ENCODE peak calls at places on chromosomes 16 and 17, in eight cellular contexts. I is AG10803, B is iris pigment epithelial cell, W is NCI-H1105 treated with DMSO at 0.1 percent for 48 hours, O is HCT116, N is germinal center, G is GM23338, J is Calu3. X is an unnamed sample.

GRCh38 chr17:74045608-74046007 is 157.9 kb upstream of the RPL38 start:
- DNase-seq in I (no peak), B (no peak), W (no peak), O (no peak), N (no peak), G (no peak), J (no peak), X (no peak)

GRCh38 chr17:43983515-43984411 is 20.7 kb upstream of the NAGS start:
- DNase-seq in I (no peak), B (no peak), W (no peak), O (no peak), N (no peak), G (peak), J (peak), X (no peak)

GRCh38 chr16:19329932-19330331 is 44.4 kb downstream of the CLEC19A start:
- DNase-seq in I (peak), B (peak), W (no peak), O (peak), N (no peak), G (no peak), J (no peak), X (peak)

GRCh38 chr17:47733047-47733413 is at the start of gene TBX21:
- DNase-seq in I (peak), B (no peak), W (peak), O (peak), N (peak), G (peak), J (peak), X (no peak)

GRCh38 chr16:1414532-1415265 is at the start of gene UNKL:
- DNase-seq in I (peak), B (peak), W (peak), O (no peak), N (peak), G (peak), J (peak), X (no peak)

GRCh38 chr17:45425984-45426413 is 6.7 kb downstream of the ARHGAP27 start:
- DNase-seq in I (no peak), B (no peak), W (no peak), O (no peak), N (no peak), G (no peak), J (no peak), X (no peak)

GRCh38 chr16:17342031-17342430 is 128.7 kb downstream of the XYLT1 start:
- DNase-seq in I (no peak), B (no peak), W (no peak), O (no peak), N (no peak), G (no peak), J (no peak), X (no peak)

GRCh38 chr16:89106533-89107208 is 13.0 kb downstream of the ACSF3 start:
- DNase-seq in I (no peak), B (no peak), W (no peak), O (no peak), N (no peak), G (no peak), J (no peak), X (no peak)

GRCh38 chr17:82297804-82298537 is 19.4 kb downstream of the CD7 start:
- DNase-seq in I (peak), B (peak), W (peak), O (no peak), N (peak), G (peak), J (peak), X (peak)

GRCh38 chr16:66020642-66021041 is 345.8 kb upstream of the CDH5 start:
- DNase-seq in I (peak), B (peak), W (no peak), O (no peak), N (no peak), G (no peak), J (no peak), X (no peak)

GRCh38 chr17:76153640-76154039 is 12.6 kb upstream of the FOXJ1 start:
- DNase-seq in I (peak), B (peak), W (no peak), O (no peak), N (no peak), G (peak), J (no peak), X (peak)

GRCh38 chr17:30248786-30249185 is 13.3 kb upstream of the SLC6A4 start:
- DNase-seq in I (no peak), B (no peak), W (no peak), O (no peak), N (no peak), G (no peak), J (no peak), X (no peak)

GRCh38 chr17:45902892-45903346 is 8.6 kb downstream of the MAPT start:
- DNase-seq in I (no peak), B (no peak), W (peak), O (no peak), N (no peak), G (no peak), J (peak), X (no peak)

GRCh38 chr17:75346906-75347305 is 57.7 kb upstream of the SLC25A19 start:
- DNase-seq in I (peak), B (peak), W (no peak), O (no peak), N (no peak), G (peak), J (peak), X (peak)

GRCh38 chr17:77772461-77772897 is 186.0 kb upstream of the TNRC6C start:
- DNase-seq in I (peak), B (peak), W (no peak), O (peak), N (peak), G (peak), J (peak), X (peak)

GRCh38 chr17:7763919-7764318 is 46.4 kb downstream of the DNAH2 start:
- DNase-seq in I (no peak), B (no peak), W (no peak), O (no peak), N (no peak), G (no peak), J (no peak), X (no peak)

GRCh38 chr17:81440511-81441244 is 45.4 kb downstream of the BAHCC1 start:
- DNase-seq in I (no peak), B (no peak), W (peak), O (no peak), N (peak), G (peak), J (peak), X (no peak)

GRCh38 chr16:26316683-26317464 is 625.1 kb downstream of the HS3ST4 start:
- DNase-seq in I (no peak), B (no peak), W (no peak), O (no peak), N (no peak), G (peak), J (no peak), X (no peak)

GRCh38 chr17:27339836-27340550 is 46.1 kb downstream of the WSB1 start:
- DNase-seq in I (no peak), B (peak), W (no peak), O (peak), N (no peak), G (no peak), J (peak), X (no peak)

GRCh38 chr16:49260956-49261530 is 20.6 kb downstream of the CBLN1 start:
- DNase-seq in I (no peak), B (no peak), W (no peak), O (no peak), N (no peak), G (no peak), J (no peak), X (no peak)

GRCh38 chr16:88195021-88195581 is 187.7 kb upstream of the ZNF469 start:
- DNase-seq in I (peak), B (no peak), W (no peak), O (no peak), N (no peak), G (no peak), J (no peak), X (no peak)

GRCh38 chr16:81189100-81189664 is 49.3 kb upstream of the BCO1 start:
- DNase-seq in I (peak), B (peak), W (no peak), O (no peak), N (no peak), G (no peak), J (no peak), X (peak)

GRCh38 chr16:55435387-55435786 is 43.6 kb upstream of the MMP2 start:
- DNase-seq in I (no peak), B (no peak), W (no peak), O (no peak), N (no peak), G (no peak), J (no peak), X (no peak)

GRCh38 chr16:34054137-34054536 is 594.7 kb downstream of the TP53TG3F start:
- DNase-seq in I (no peak), B (no peak), W (no peak), O (no peak), N (no peak), G (no peak), J (no peak), X (no peak)

GRCh38 chr17:43308999-43309398 is 75.2 kb upstream of the RNU2-1 start:
- DNase-seq in I (no peak), B (no peak), W (no peak), O (no peak), N (no peak), G (no peak), J (no peak), X (no peak)

GRCh38 chr17:67750067-67750466 is 32.3 kb downstream of the NOL11 start:
- DNase-seq in I (no peak), B (no peak), W (no peak), O (no peak), N (no peak), G (no peak), J (no peak), X (no peak)